ENCODE peak calls at places on chromosomes 3 and 15, in eight cellular contexts. N is IMR-90, A is fibroblast of lung, W is PC-9, O is brain microvascular endothelial cell, S is bronchial epithelial cell, J is foreskin fibroblast, Y is OCI-LY7. D is an unnamed sample.

GRCh38 chr3:135059580-135059979 is 264.5 kb downstream of the EPHB1 start:
- DNase-seq in Y (no peak), A (no peak), S (no peak), W (no peak), J (no peak), O (no peak), N (no peak), D (no peak)

GRCh38 chr3:50078622-50079021 is 10.1 kb upstream of the RBM5 start:
- DNase-seq in A (no peak), J (no peak), Y (no peak), S (peak), W (no peak), N (no peak), O (no peak), D (no peak)

GRCh38 chr3:46811615-46812236 is 51.5 kb downstream of the MYL3 start:
- DNase-seq in W (no peak), Y (no peak), O (no peak), N (no peak), J (no peak), S (no peak), A (no peak), D (no peak)

GRCh38 chr15:34514251-34514760 is 69.1 kb downstream of the GOLGA8B start:
- DNase-seq in O (no peak), N (no peak), Y (no peak), A (peak), S (no peak), J (peak), W (no peak), D (no peak)

GRCh38 chr15:90126022-90126421 is 23.8 kb upstream of the IDH2 start:
- DNase-seq in Y (no peak), J (no peak), O (no peak), A (no peak), W (no peak), N (no peak), S (no peak), D (no peak)

GRCh38 chr3:170999737-171000242 is 26.7 kb downstream of the SLC2A2 start:
- DNase-seq in O (peak), Y (no peak), S (peak), A (peak), W (peak), J (peak), N (peak), D (peak)

GRCh38 chr15:101115887-101116680 is 135.8 kb downstream of the CHSY1 start:
- DNase-seq in N (peak), W (no peak), J (peak), Y (no peak), O (no peak), S (no peak), A (peak), D (no peak)

GRCh38 chr15:50353999-50354837 is 780 bp downstream of the GABPB1 start:
- DNase-seq in Y (peak), S (peak), A (peak), O (peak), J (peak), W (peak), N (peak), D (peak)

GRCh38 chr3:50003216-50003615 is 63.3 kb downstream of the RBM6 start:
- DNase-seq in O (no peak), W (no peak), A (peak), N (peak), J (peak), Y (no peak), S (no peak), D (no peak)

GRCh38 chr3:52356126-52356525 is 40.0 kb downstream of the DNAH1 start:
- DNase-seq in Y (no peak), O (no peak), S (no peak), A (no peak), J (no peak), N (no peak), W (no peak), D (no peak)

GRCh38 chr3:24288538-24289236 is 206.0 kb downstream of the THRB start:
- DNase-seq in W (no peak), A (peak), O (no peak), N (no peak), Y (no peak), S (no peak), J (no peak), D (no peak)

GRCh38 chr15:31489281-31489680 is 162.6 kb downstream of the KLF13 start:
- DNase-seq in N (no peak), Y (no peak), W (no peak), O (no peak), A (no peak), S (no peak), J (no peak), D (no peak)

GRCh38 chr3:66431494-66431893 is 69.3 kb downstream of the LRIG1 start:
- DNase-seq in S (no peak), N (peak), W (no peak), O (peak), A (peak), Y (no peak), J (peak), D (no peak)

GRCh38 chr3:186241910-186242821 is 119.9 kb downstream of the DGKG start:
- DNase-seq in J (peak), S (peak), A (peak), N (peak), W (peak), Y (peak), O (peak), D (peak)

GRCh38 chr15:84819291-84819768 is 2.2 kb downstream of the ALPK3 start:
- DNase-seq in S (no peak), J (no peak), Y (no peak), W (no peak), A (no peak), O (no peak), N (no peak), D (no peak)

GRCh38 chr15:34160735-34161134 is 49.2 kb downstream of the KATNBL1 start:
- DNase-seq in S (no peak), J (no peak), W (no peak), A (no peak), N (no peak), O (no peak), Y (no peak), D (no peak)

GRCh38 chr3:145519598-145520078 is 641.3 kb downstream of the PLOD2 start:
- DNase-seq in Y (no peak), A (no peak), J (no peak), S (no peak), W (no peak), O (no peak), N (no peak), D (no peak)

GRCh38 chr3:143531101-143531500 is 317.2 kb downstream of the SLC9A9 start:
- DNase-seq in N (no peak), S (no peak), A (no peak), O (no peak), Y (no peak), J (no peak), W (no peak), D (no peak)

GRCh38 chr3:143535994-143536784 is 312.1 kb downstream of the SLC9A9 start:
- DNase-seq in O (no peak), J (no peak), S (no peak), N (no peak), A (no peak), W (no peak), Y (no peak), D (no peak)

GRCh38 chr3:143538577-143538981 is 309.7 kb downstream of the SLC9A9 start:
- DNase-seq in J (peak), O (peak), A (peak), N (peak), S (peak), W (no peak), Y (no peak), D (peak)

GRCh38 chr3:143533391-143533790 is 314.9 kb downstream of the SLC9A9 start:
- DNase-seq in S (no peak), A (no peak), N (no peak), O (no peak), J (no peak), W (no peak), Y (no peak), D (no peak)

GRCh38 chr3:143536817-143537535 is 311.3 kb downstream of the SLC9A9 start:
- DNase-seq in O (peak), S (peak), J (peak), A (peak), Y (no peak), W (no peak), N (peak), D (peak)
- H3K4me3 ChIP-seq in O (no peak), S (no peak), J (no peak), A (no peak), Y (no peak), W (no peak), N (no peak), D (no peak)

GRCh38 chr15:78000089-78000926 is 77.2 kb downstream of the TBC1D2B start:
- DNase-seq in O (peak), A (peak), S (peak), W (peak), J (peak), Y (peak), N (peak), D (no peak)
- TF ChIP-seq CTCF in O (peak), A (peak), S (peak), W (peak), J (peak), Y (peak), N (peak), D (peak)

DNA sequence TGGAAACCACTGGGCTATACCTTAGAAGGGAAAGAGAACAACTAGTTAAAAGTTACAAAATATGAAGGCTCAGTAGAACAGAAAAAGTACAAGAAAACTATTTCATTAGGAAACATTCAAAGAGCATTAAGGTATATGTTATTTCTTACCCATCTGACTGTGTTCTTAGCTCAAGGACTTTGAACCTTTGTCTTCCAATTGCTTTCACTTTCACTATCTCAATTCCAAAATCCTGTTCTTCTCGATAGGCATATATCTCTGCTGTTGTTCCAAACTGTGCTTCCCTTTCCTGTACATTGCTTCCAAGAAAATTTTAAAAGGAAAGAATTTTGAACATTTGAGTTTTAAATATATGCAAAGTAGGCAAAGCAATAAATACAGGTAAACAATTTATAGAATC is 6.9 kb downstream of the CRBN start:
- DNase-seq in N (no peak), O (no peak), W (no peak), A (no peak), S (no peak), Y (no peak), J (no peak), D (no peak)
- H3K4me3 ChIP-seq in N (no peak), O (no peak), W (no peak), A (no peak), S (no peak), Y (no peak), J (no peak), D (no peak)

DNA sequence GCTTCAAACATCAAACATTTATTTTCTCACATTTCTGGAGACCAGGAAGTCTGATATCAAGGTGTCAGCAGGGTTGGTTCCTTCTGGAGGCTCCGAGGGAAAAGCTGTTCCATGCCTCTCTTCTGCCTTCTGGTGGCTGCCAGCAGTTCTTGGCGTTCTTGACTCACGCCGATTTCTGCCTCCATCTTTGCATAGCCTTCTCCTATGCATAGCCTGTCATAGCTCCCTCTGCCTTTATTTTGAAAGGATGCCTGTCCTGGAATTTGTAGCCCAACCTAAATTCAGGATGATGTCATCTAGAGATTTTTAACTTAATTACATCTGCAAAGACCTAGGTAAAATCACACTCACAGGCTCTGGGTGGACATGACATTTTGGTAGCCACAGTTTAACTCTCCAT is 70.4 kb downstream of the RGMA start:
- DNase-seq in A (no peak), Y (no peak), W (no peak), N (no peak), S (no peak), J (no peak), O (no peak), D (no peak)
- TF ChIP-seq CTCF in A (peak), Y (no peak), W (no peak), N (peak), S (peak), J (no peak), O (peak), D (peak)

GRCh38 chr15:20652914-20653313 is 111.3 kb upstream of the GOLGA6L6 start:
- DNase-seq in S (no peak), O (no peak), A (no peak), J (no peak), W (no peak), N (no peak), Y (no peak), D (no peak)

GRCh38 chr15:20659265-20659664 is 117.7 kb upstream of the GOLGA6L6 start:
- DNase-seq in O (no peak), J (no peak), S (no peak), A (no peak), W (no peak), N (no peak), Y (no peak), D (no peak)

GRCh38 chr15:20658024-20658423 is 116.4 kb upstream of the GOLGA6L6 start:
- DNase-seq in O (no peak), A (no peak), W (no peak), S (no peak), J (no peak), N (no peak), Y (no peak), D (no peak)

GRCh38 chr15:20657084-20657483 is 115.5 kb upstream of the GOLGA6L6 start:
- DNase-seq in O (no peak), A (no peak), W (no peak), J (no peak), S (no peak), Y (no peak), N (no peak), D (no peak)
- H3K4me3 ChIP-seq in O (no peak), A (no peak), W (no peak), J (no peak), S (no peak), Y (no peak), N (no peak), D (no peak)

GRCh38 chr15:43877371-43877770 is 50.6 kb downstream of the WDR76 start:
- DNase-seq in W (no peak), O (no peak), S (no peak), A (no peak), J (no peak), Y (no peak), N (no peak), D (no peak)
- TF ChIP-seq CTCF in W (no peak), O (no peak), S (no peak), A (no peak), J (no peak), Y (no peak), N (no peak), D (no peak)

GRCh38 chr15:74858366-74858735 is 14.8 kb downstream of the SCAMP2 start:
- DNase-seq in J (no peak), Y (no peak), A (no peak), N (no peak), W (no peak), O (no peak), S (no peak), D (no peak)
- H3K4me3 ChIP-seq in J (no peak), Y (no peak), A (no peak), N (no peak), W (no peak), O (no peak), S (no peak), D (no peak)

D was measured in AG09309.